ENCODE peak calls at places on chromosomes 3 and 15, in nine cellular contexts. T, M, S, W, Z, G, U, C and Y are unnamed samples.

GRCh38 chr3:171320721-171321120 is 139.5 kb downstream of the TNIK start:
- DNase-seq in T (peak), M (no peak), S (peak), W (no peak), Z (peak), G (peak), U (peak), C (no peak), Y (no peak)

GRCh38 chr15:80061581-80061980 is 2.1 kb downstream of the ZFAND6 start:
- DNase-seq in T (no peak), M (no peak), S (no peak), W (no peak), Z (no peak), G (no peak), U (no peak), C (no peak), Y (no peak)

GRCh38 chr3:141853146-141853690 is 23.2 kb upstream of the ATP1B3 start:
- DNase-seq in T (no peak), M (no peak), S (peak), W (no peak), Z (no peak), G (no peak), U (no peak), C (no peak), Y (no peak)

GRCh38 chr15:90479656-90480055 is 50.1 kb upstream of the CRTC3 start:
- DNase-seq in T (peak), M (no peak), S (no peak), W (no peak), Z (peak), G (no peak), U (peak), C (no peak), Y (no peak)

GRCh38 chr3:66401157-66401550 is 99.7 kb downstream of the LRIG1 start:
- DNase-seq in T (peak), M (no peak), S (no peak), W (no peak), Z (no peak), G (no peak), U (peak), C (no peak), Y (no peak)

GRCh38 chr15:64282701-64283100 is 73.3 kb downstream of the CSNK1G1 start:
- DNase-seq in T (peak), M (no peak), S (no peak), W (no peak), Z (peak), G (no peak), U (peak), C (no peak), Y (no peak)

GRCh38 chr3:188832961-188833615 is 338.7 kb upstream of the TPRG1 start:
- DNase-seq in T (no peak), M (no peak), S (no peak), W (no peak), Z (no peak), G (no peak), U (no peak), C (no peak), Y (no peak)

GRCh38 chr15:45991863-45992262 is 357.0 kb downstream of the SQOR start:
- DNase-seq in T (no peak), M (no peak), S (no peak), W (no peak), Z (no peak), G (no peak), U (no peak), C (no peak), Y (no peak)

GRCh38 chr15:51348688-51349087 is 7.2 kb downstream of the GLDN start:
- DNase-seq in T (no peak), M (no peak), S (no peak), W (no peak), Z (no peak), G (no peak), U (no peak), C (no peak), Y (no peak)

GRCh38 chr15:98914626-98915025 is 93.0 kb downstream of the PGPEP1L start:
- DNase-seq in T (peak), M (no peak), S (no peak), W (no peak), Z (peak), G (no peak), U (peak), C (no peak), Y (no peak)

GRCh38 chr3:123071581-123071980 is 4.8 kb downstream of the PDIA5 start:
- DNase-seq in T (no peak), M (no peak), S (no peak), W (peak), Z (no peak), G (no peak), U (no peak), C (no peak), Y (no peak)

GRCh38 chr3:165697910-165698309 is 139.3 kb downstream of the BCHE start:
- DNase-seq in T (no peak), M (no peak), S (no peak), W (no peak), Z (no peak), G (no peak), U (no peak), C (no peak), Y (no peak)

GRCh38 chr3:42547401-42547945 is 34.3 kb downstream of the SEC22C start:
- DNase-seq in T (peak), M (peak), S (peak), W (peak), Z (peak), G (peak), U (peak), C (peak), Y (peak)

GRCh38 chr15:60392986-60393811 is 4.6 kb downstream of the ANXA2 start:
- DNase-seq in T (peak), M (no peak), S (peak), W (peak), Z (peak), G (peak), U (peak), C (no peak), Y (no peak)

GRCh38 chr15:58241872-58242271 is 103.7 kb downstream of the AQP9 start:
- DNase-seq in T (no peak), M (no peak), S (no peak), W (no peak), Z (no peak), G (no peak), U (no peak), C (no peak), Y (no peak)

GRCh38 chr15:52731732-52732470 is 52.7 kb upstream of the ATOSA start:
- DNase-seq in T (no peak), M (no peak), S (no peak), W (no peak), Z (no peak), G (no peak), U (no peak), C (no peak), Y (no peak)

GRCh38 chr15:80966431-80967197 is 23.0 kb downstream of the MESD start:
- DNase-seq in T (no peak), M (no peak), S (no peak), W (peak), Z (no peak), G (no peak), U (no peak), C (no peak), Y (no peak)

GRCh38 chr3:105014631-105015030 is 352.1 kb upstream of the ALCAM start:
- DNase-seq in T (peak), M (no peak), S (no peak), W (no peak), Z (no peak), G (no peak), U (peak), C (no peak), Y (no peak)

GRCh38 chr3:11699083-11699427 is 55.3 kb upstream of the VGLL4 start:
- DNase-seq in T (peak), M (no peak), S (no peak), W (no peak), Z (no peak), G (no peak), U (peak), C (no peak), Y (no peak)

GRCh38 chr3:120450914-120451669 is at the start of gene FSTL1:
- DNase-seq in T (peak), M (no peak), S (peak), W (peak), Z (no peak), G (peak), U (peak), C (peak), Y (no peak)

GRCh38 chr3:17798000-17798399 is 55.6 kb upstream of the TBC1D5 start:
- DNase-seq in T (no peak), M (no peak), S (no peak), W (peak), Z (no peak), G (no peak), U (no peak), C (no peak), Y (no peak)

GRCh38 chr15:80970018-80970657 is 19.5 kb downstream of the MESD start:
- DNase-seq in T (no peak), M (peak), S (peak), W (peak), Z (peak), G (peak), U (no peak), C (peak), Y (peak)

GRCh38 chr15:90145259-90145658 is 43.0 kb upstream of the IDH2 start:
- DNase-seq in T (no peak), M (no peak), S (no peak), W (no peak), Z (no peak), G (no peak), U (no peak), C (no peak), Y (no peak)

GRCh38 chr3:99751649-99752048 is 66.0 kb upstream of the CMSS1 start:
- DNase-seq in T (peak), M (no peak), S (no peak), W (no peak), Z (peak), G (no peak), U (peak), C (no peak), Y (no peak)

GRCh38 chr15:70062321-70062956 is 35.3 kb downstream of the TLE3 start:
- DNase-seq in T (peak), M (no peak), S (peak), W (no peak), Z (peak), G (peak), U (peak), C (no peak), Y (no peak)

GRCh38 chr3:14345496-14346150 is 56.8 kb upstream of the SLC6A6 start:
- DNase-seq in T (peak), M (no peak), S (no peak), W (no peak), Z (peak), G (no peak), U (peak), C (no peak), Y (no peak)

GRCh38 chr3:195241592-195242355 is 29.2 kb downstream of the XXYLT1 start:
- DNase-seq in T (no peak), M (no peak), S (peak), W (peak), Z (no peak), G (peak), U (no peak), C (no peak), Y (peak)

GRCh38 chr15:47813985-47814384 is 96.7 kb downstream of the SEMA6D start:
- DNase-seq in T (no peak), M (no peak), S (no peak), W (no peak), Z (no peak), G (no peak), U (no peak), C (no peak), Y (no peak)

GRCh38 chr15:89366656-89367393 is 32.2 kb upstream of the POLG start:
- DNase-seq in T (no peak), M (no peak), S (no peak), W (no peak), Z (no peak), G (no peak), U (no peak), C (no peak), Y (no peak)

GRCh38 chr3:10933958-10934481 is 58.5 kb upstream of the SLC6A1 start:
- DNase-seq in T (peak), M (no peak), S (no peak), W (no peak), Z (peak), G (no peak), U (peak), C (no peak), Y (no peak)

GRCh38 chr3:177245257-177245656 is 48.0 kb upstream of the TBL1XR1 start:
- DNase-seq in T (no peak), M (no peak), S (no peak), W (no peak), Z (no peak), G (no peak), U (no peak), C (no peak), Y (no peak)

DNA sequence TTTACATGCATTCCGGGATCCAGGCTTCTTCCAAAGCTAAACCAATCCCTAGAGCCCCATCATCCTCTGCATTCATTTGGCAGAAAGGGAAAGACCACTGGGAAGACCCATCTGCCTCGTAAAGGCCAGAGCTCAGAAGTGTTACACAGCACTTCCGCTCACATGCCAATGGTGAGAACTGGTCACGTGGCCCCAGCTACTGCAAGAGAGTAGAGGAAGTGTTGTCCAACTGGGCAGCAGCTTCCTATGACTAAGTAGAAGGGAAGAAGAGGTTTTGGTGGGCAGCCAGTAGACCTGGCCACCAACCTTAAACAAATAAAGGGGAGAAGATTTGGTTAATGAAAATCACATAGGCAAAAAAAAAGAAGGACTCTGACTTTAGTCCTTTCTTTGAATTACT is 74.4 kb upstream of the PPP2R3A start:
- DNase-seq in T (peak), M (no peak), S (no peak), W (no peak), Z (no peak), G (no peak), U (peak), C (no peak), Y (no peak)
- TF ChIP-seq CTCF in T (no peak), M (no peak), S (no peak), W (no peak), Z (no peak), G (no peak), U (no peak), C (no peak), Y (no peak)

DNA sequence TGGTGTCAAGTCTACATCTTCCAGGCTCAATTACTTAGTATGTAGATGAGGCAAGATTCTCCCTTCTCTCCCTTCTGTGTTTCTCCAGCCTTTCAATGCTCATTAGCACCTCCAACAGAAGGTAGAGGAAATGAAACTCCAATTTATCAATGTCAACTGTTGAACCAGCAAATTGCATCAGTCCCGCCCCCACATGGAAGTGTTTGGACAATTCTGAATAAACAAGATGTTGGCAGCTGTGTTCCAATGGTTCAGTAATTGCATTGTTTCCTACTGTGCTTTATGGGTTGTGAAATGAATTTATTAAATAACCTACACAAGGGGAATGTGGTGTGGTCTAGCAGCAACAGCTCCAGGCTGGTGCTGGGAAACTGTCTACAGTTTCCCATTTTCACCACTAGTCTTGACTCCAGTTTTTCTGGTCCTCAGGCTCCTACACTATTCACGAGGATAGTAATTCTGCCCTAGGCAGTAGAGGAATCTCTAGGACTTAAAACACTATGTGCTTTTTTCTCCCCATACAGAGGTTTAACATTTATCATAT is 91.9 kb downstream of the MB21D2 start:
- DNase-seq in T (peak), M (no peak), S (no peak), W (no peak), Z (no peak), G (no peak), U (peak), C (no peak), Y (no peak)
- TF ChIP-seq CTCF in T (no peak), M (no peak), S (no peak), W (peak), Z (peak), G (no peak), U (no peak), C (no peak), Y (no peak)

DNA sequence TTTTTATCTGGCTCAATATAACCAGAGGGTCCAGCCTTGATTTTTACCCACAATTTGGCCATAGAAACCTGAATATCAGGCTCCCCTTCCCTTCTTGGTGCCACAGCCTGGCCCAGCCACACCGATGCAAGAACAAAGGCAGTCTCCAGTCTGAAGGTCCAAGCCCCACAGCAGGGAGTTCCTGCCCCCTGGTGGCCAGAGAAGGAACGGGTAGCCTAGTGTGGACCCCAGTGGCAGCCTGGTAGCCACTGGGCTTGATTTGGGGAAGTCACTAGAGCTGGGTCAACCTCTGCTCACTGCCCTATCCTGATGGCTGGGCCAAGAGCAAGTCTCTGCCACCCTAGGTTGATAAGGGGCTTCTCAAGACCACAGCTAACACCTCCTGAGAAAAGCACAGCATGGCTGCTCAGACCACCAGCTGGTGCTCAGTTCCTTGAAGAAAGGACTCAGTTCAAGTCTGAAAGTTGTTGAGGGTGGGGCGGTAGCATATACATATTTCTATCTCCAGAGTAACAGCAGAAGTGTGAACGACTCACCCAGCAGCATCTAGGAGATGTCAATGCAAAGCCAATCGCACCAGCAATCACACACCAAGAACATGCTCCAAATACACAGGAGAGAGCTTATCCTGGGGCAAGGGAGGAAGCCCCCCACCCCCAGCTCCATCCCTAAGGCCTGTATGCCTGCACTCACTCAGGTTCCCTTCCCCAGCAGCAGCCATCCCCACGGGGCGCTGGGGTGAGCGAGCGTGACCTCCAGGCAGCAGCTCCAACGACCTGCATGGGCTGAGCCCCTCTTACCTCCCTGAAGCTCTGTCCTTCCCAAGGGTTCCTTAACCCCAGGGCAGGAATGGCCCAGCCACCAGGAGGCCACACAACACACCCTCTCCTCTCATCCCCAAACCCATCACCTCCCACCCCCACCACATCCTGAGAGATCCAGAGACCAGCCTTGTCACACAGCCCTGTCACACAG is 7.6 kb downstream of the PFKFB4 start:
- DNase-seq in T (peak), M (peak), S (peak), W (peak), Z (peak), G (peak), U (peak), C (peak), Y (peak)
- TF ChIP-seq CTCF in T (peak), M (peak), S (peak), W (peak), Z (peak), G (peak), U (peak), C (peak), Y (peak)

GRCh38 chr3:31687020-31687802 is 154.5 kb downstream of the STT3B start:
- DNase-seq in T (no peak), M (no peak), S (no peak), W (no peak), Z (no peak), G (no peak), U (no peak), C (no peak), Y (no peak)
- TF ChIP-seq CTCF in T (no peak), M (no peak), S (no peak), W (peak), Z (peak), G (no peak), U (no peak), C (peak), Y (no peak)

GRCh38 chr15:101389362-101389761 is 94.3 kb upstream of the SNRPA1 start:
- DNase-seq in T (no peak), M (no peak), S (no peak), W (no peak), Z (no peak), G (no peak), U (no peak), C (no peak), Y (no peak)
- TF ChIP-seq CTCF in T (no peak), M (no peak), S (no peak), W (no peak), Z (no peak), G (no peak), U (no peak), C (no peak), Y (no peak)

GRCh38 chr15:87959080-87959479 is 297.5 kb downstream of the NTRK3 start:
- DNase-seq in T (no peak), M (no peak), S (no peak), W (peak), Z (no peak), G (no peak), U (no peak), C (peak), Y (no peak)
- TF ChIP-seq CTCF in T (no peak), M (no peak), S (no peak), W (peak), Z (no peak), G (no peak), U (no peak), C (peak), Y (no peak)

DNA sequence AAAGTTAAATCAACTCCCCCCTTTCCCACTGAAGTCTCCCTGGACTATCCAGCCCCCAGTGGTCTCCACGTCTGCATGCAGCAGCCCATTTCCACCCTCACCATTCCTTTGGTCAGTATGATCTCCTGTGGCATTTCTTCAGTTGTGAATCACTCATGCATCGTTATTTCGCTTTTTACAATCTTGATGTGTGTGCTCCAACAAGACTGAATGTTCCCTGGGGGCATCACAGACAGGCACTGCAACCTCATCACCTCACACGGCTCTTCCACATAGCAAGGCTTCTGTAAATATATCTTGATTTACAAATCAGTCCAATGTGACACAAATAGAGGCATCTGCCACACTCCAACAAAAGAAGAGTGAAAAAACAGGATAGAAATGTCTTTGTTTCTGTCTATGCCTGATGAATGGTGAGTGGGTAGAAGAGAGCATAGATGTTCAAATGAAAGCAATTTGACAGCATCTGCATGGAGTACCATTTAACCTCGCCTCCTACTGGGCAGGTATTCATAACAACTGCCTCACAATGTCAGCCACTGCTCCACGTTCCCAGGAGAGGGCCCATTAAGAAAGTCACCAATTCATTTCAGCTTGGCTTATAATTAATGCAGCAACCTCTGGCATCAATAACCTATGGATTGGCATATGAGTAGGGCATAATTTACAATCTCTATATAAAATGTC is 5.2 kb downstream of the HEG1 start:
- DNase-seq in T (no peak), M (no peak), S (no peak), W (peak), Z (no peak), G (no peak), U (no peak), C (no peak), Y (no peak)
- TF ChIP-seq CTCF in T (no peak), M (no peak), S (no peak), W (peak), Z (no peak), G (no peak), U (no peak), C (no peak), Y (no peak)